ENCODE peak calls at places on chromosomes 3 and 15, in nine cellular contexts. One of them, this sample, is unnamed.

GRCh38 chr3:188266581-188267274 is 112.8 kb downstream of the LPP start:
- DNase-seq in GM10248: no peak
- DNase-seq in fibroblast of the aortic adventitia: peak; percentile 95
- DNase-seq in dorsolateral prefrontal cortex: no peak
- DNase-seq in choroid plexus epithelial cell: peak; percentile 93
- DNase-seq in adrenal gland: no peak
- DNase-seq in heart left ventricle: peak; percentile 34
- DNase-seq in nephron progenitor cell: no peak
- DNase-seq in Calu3: no peak
- DNase-seq in this sample: no peak

GRCh38 chr3:69740103-69741021 is 1.1 kb downstream of the MITF start:
- DNase-seq in choroid plexus epithelial cell: no peak
- DNase-seq in heart left ventricle: peak; percentile 40
- DNase-seq in fibroblast of the aortic adventitia: no peak
- DNase-seq in dorsolateral prefrontal cortex: peak; percentile 53
- DNase-seq in Calu3: peak; percentile 81
- DNase-seq in GM10248: peak; percentile 17
- DNase-seq in nephron progenitor cell: peak; percentile 50
- DNase-seq in adrenal gland: peak; percentile 45
- DNase-seq in this sample: peak; percentile 12

GRCh38 chr15:65110676-65111292 is 4.2 kb downstream of the UBAP1L start:
- DNase-seq in choroid plexus epithelial cell: peak; percentile 62
- DNase-seq in dorsolateral prefrontal cortex: no peak
- DNase-seq in fibroblast of the aortic adventitia: peak; percentile 71
- DNase-seq in heart left ventricle: no peak
- DNase-seq in GM10248: no peak
- DNase-seq in Calu3: no peak
- DNase-seq in adrenal gland: no peak
- DNase-seq in nephron progenitor cell: no peak
- DNase-seq in this sample: no peak

GRCh38 chr3:89107461-89108035 is at the start of gene EPHA3:
- DNase-seq in GM10248: peak; percentile 56
- DNase-seq in adrenal gland: peak; percentile 55
- DNase-seq in fibroblast of the aortic adventitia: peak; percentile 46
- DNase-seq in nephron progenitor cell: peak; percentile 84
- DNase-seq in heart left ventricle: peak; percentile 83
- DNase-seq in dorsolateral prefrontal cortex: peak; percentile 87
- DNase-seq in choroid plexus epithelial cell: peak; percentile 88
- DNase-seq in Calu3: peak; percentile 89
- DNase-seq in this sample: peak; percentile 56

GRCh38 chr3:141275973-141276372 is 44.3 kb downstream of the PXYLP1 start:
- DNase-seq in Calu3: no peak
- DNase-seq in nephron progenitor cell: no peak
- DNase-seq in dorsolateral prefrontal cortex: no peak
- DNase-seq in heart left ventricle: no peak
- DNase-seq in adrenal gland: no peak
- DNase-seq in fibroblast of the aortic adventitia: peak; percentile 16
- DNase-seq in GM10248: no peak
- DNase-seq in choroid plexus epithelial cell: peak; percentile 80
- DNase-seq in this sample: no peak

GRCh38 chr3:61601831-61602230 is 40.5 kb downstream of the PTPRG start:
- DNase-seq in Calu3: no peak
- DNase-seq in fibroblast of the aortic adventitia: peak; percentile 18
- DNase-seq in choroid plexus epithelial cell: no peak
- DNase-seq in nephron progenitor cell: no peak
- DNase-seq in dorsolateral prefrontal cortex: no peak
- DNase-seq in heart left ventricle: peak; percentile 61
- DNase-seq in adrenal gland: no peak
- DNase-seq in GM10248: no peak
- DNase-seq in this sample: no peak

GRCh38 chr15:61517776-61518175 is 288.7 kb upstream of the RORA start:
- DNase-seq in nephron progenitor cell: no peak
- DNase-seq in heart left ventricle: no peak
- DNase-seq in fibroblast of the aortic adventitia: no peak
- DNase-seq in dorsolateral prefrontal cortex: no peak
- DNase-seq in adrenal gland: no peak
- DNase-seq in Calu3: no peak
- DNase-seq in GM10248: no peak
- DNase-seq in choroid plexus epithelial cell: no peak
- DNase-seq in this sample: no peak

GRCh38 chr3:150495563-150496168 is 50.6 kb downstream of the SERP1 start:
- DNase-seq in choroid plexus epithelial cell: peak; percentile 75
- DNase-seq in fibroblast of the aortic adventitia: peak; percentile 79
- DNase-seq in Calu3: peak; percentile 49
- DNase-seq in adrenal gland: no peak
- DNase-seq in nephron progenitor cell: peak; percentile 14
- DNase-seq in GM10248: peak; percentile 53
- DNase-seq in dorsolateral prefrontal cortex: no peak
- DNase-seq in heart left ventricle: no peak
- DNase-seq in this sample: peak; percentile 50

GRCh38 chr3:107063351-107063750 is 313.9 kb upstream of the CCDC54 start:
- DNase-seq in choroid plexus epithelial cell: peak; percentile 37
- DNase-seq in Calu3: no peak
- DNase-seq in heart left ventricle: no peak
- DNase-seq in adrenal gland: no peak
- DNase-seq in dorsolateral prefrontal cortex: no peak
- DNase-seq in fibroblast of the aortic adventitia: peak; percentile 72
- DNase-seq in nephron progenitor cell: no peak
- DNase-seq in GM10248: no peak
- DNase-seq in this sample: no peak

GRCh38 chr15:56019060-56019793 is 25.8 kb upstream of the NEDD4 start:
- DNase-seq in choroid plexus epithelial cell: no peak
- DNase-seq in fibroblast of the aortic adventitia: no peak
- DNase-seq in GM10248: no peak
- DNase-seq in adrenal gland: no peak
- DNase-seq in nephron progenitor cell: no peak
- DNase-seq in Calu3: peak; percentile 55
- DNase-seq in dorsolateral prefrontal cortex: no peak
- DNase-seq in heart left ventricle: no peak
- DNase-seq in this sample: no peak

GRCh38 chr3:36631549-36631948 is 132.8 kb downstream of the DCLK3 start:
- DNase-seq in dorsolateral prefrontal cortex: no peak
- DNase-seq in adrenal gland: no peak
- DNase-seq in nephron progenitor cell: no peak
- DNase-seq in choroid plexus epithelial cell: no peak
- DNase-seq in GM10248: no peak
- DNase-seq in heart left ventricle: no peak
- DNase-seq in Calu3: no peak
- DNase-seq in fibroblast of the aortic adventitia: no peak
- DNase-seq in this sample: no peak

GRCh38 chr3:160707187-160707789 is 30.3 kb downstream of the ARL14 start:
- DNase-seq in nephron progenitor cell: peak; percentile 16
- DNase-seq in fibroblast of the aortic adventitia: peak; percentile 72
- DNase-seq in choroid plexus epithelial cell: peak; percentile 81
- DNase-seq in adrenal gland: peak; percentile 39
- DNase-seq in dorsolateral prefrontal cortex: no peak
- DNase-seq in GM10248: peak; percentile 21
- DNase-seq in heart left ventricle: no peak
- DNase-seq in Calu3: peak; percentile 58
- DNase-seq in this sample: peak; percentile 40

GRCh38 chr3:152941825-152942224 is 106.9 kb downstream of the P2RY1 start:
- DNase-seq in fibroblast of the aortic adventitia: no peak
- DNase-seq in adrenal gland: no peak
- DNase-seq in GM10248: no peak
- DNase-seq in dorsolateral prefrontal cortex: no peak
- DNase-seq in Calu3: no peak
- DNase-seq in choroid plexus epithelial cell: no peak
- DNase-seq in nephron progenitor cell: no peak
- DNase-seq in heart left ventricle: no peak
- DNase-seq in this sample: no peak

GRCh38 chr3:157329541-157329940 is 107.1 kb upstream of the PTX3 start:
- DNase-seq in Calu3: no peak
- DNase-seq in GM10248: no peak
- DNase-seq in nephron progenitor cell: no peak
- DNase-seq in heart left ventricle: no peak
- DNase-seq in choroid plexus epithelial cell: no peak
- DNase-seq in adrenal gland: no peak
- DNase-seq in fibroblast of the aortic adventitia: peak; percentile 47
- DNase-seq in dorsolateral prefrontal cortex: no peak
- DNase-seq in this sample: no peak

GRCh38 chr15:44568338-44568737 is 31.4 kb downstream of the EIF3J start:
- DNase-seq in adrenal gland: no peak
- DNase-seq in dorsolateral prefrontal cortex: no peak
- DNase-seq in Calu3: no peak
- DNase-seq in choroid plexus epithelial cell: no peak
- DNase-seq in fibroblast of the aortic adventitia: no peak
- DNase-seq in nephron progenitor cell: no peak
- DNase-seq in heart left ventricle: no peak
- DNase-seq in GM10248: no peak
- DNase-seq in this sample: no peak

GRCh38 chr3:100653731-100654309 is 44.4 kb downstream of the ADGRG7 start:
- DNase-seq in fibroblast of the aortic adventitia: no peak
- DNase-seq in dorsolateral prefrontal cortex: no peak
- DNase-seq in choroid plexus epithelial cell: no peak
- DNase-seq in GM10248: no peak
- DNase-seq in Calu3: no peak
- DNase-seq in heart left ventricle: no peak
- DNase-seq in adrenal gland: no peak
- DNase-seq in nephron progenitor cell: no peak
- DNase-seq in this sample: no peak

DNA sequence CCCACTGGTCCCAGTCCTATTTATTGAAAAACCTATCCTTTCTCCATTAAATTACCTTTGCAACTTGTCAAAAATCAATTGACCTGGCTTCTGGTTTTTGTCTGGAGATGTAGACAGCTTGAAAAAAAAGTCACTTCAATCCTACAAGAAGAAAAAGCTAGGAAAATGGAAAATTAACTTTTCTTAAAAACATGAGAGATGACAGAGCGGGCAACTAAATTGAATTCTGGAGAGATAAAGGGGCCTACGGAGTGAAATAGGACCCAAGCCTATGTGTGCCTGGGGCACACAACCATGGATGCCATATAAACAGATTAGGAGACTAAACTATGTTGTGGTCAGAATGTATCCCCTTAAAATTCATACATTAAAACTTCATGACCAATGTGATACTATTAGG is 363.3 kb upstream of the SLCO3A1 start:
- DNase-seq in GM10248: no peak
- DNase-seq in Calu3: no peak
- DNase-seq in choroid plexus epithelial cell: no peak
- DNase-seq in dorsolateral prefrontal cortex: no peak
- DNase-seq in adrenal gland: no peak
- DNase-seq in nephron progenitor cell: no peak
- DNase-seq in fibroblast of the aortic adventitia: no peak
- DNase-seq in heart left ventricle: no peak
- DNase-seq in this sample: no peak
- TF ChIP-seq CTCF in GM10248: no peak
- TF ChIP-seq CTCF in Calu3: no peak
- TF ChIP-seq CTCF in choroid plexus epithelial cell: no peak
- TF ChIP-seq CTCF in dorsolateral prefrontal cortex: no peak
- TF ChIP-seq CTCF in adrenal gland: no peak
- TF ChIP-seq CTCF in nephron progenitor cell: no peak
- TF ChIP-seq CTCF in fibroblast of the aortic adventitia: no peak
- TF ChIP-seq CTCF in heart left ventricle: no peak
- TF ChIP-seq CTCF in this sample: no peak

DNA sequence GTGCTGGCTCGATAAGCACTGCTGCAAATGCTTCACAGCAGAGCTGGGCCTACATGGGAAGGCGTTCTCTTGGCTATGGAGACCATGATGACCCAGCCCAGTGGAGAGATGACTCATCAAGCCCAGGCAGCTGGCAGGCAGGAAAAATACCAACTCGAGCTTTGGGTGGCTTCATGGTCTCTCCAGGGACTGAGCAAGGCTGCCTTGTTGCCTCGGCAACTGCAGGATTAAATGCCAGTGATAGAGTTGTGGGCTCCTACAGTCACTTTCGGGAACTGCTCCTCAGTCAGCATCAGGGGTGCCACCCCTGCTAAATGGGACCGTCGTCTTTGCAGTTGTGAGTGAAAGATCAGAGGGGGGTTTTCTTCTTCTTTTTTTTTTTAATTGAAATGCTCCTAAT is 54.6 kb upstream of the MYZAP start:
- DNase-seq in nephron progenitor cell: no peak
- DNase-seq in dorsolateral prefrontal cortex: peak; percentile 65
- DNase-seq in choroid plexus epithelial cell: peak; percentile 39
- DNase-seq in fibroblast of the aortic adventitia: peak; percentile 94
- DNase-seq in heart left ventricle: no peak
- DNase-seq in GM10248: no peak
- DNase-seq in Calu3: no peak
- DNase-seq in adrenal gland: peak; percentile 90
- DNase-seq in this sample: no peak
- TF ChIP-seq CTCF in nephron progenitor cell: no peak
- TF ChIP-seq CTCF in dorsolateral prefrontal cortex: no peak
- TF ChIP-seq CTCF in choroid plexus epithelial cell: no peak
- TF ChIP-seq CTCF in fibroblast of the aortic adventitia: peak; percentile 25
- TF ChIP-seq CTCF in heart left ventricle: no peak
- TF ChIP-seq CTCF in GM10248: no peak
- TF ChIP-seq CTCF in Calu3: no peak
- TF ChIP-seq CTCF in adrenal gland: no peak
- TF ChIP-seq CTCF in this sample: no peak

GRCh38 chr3:102530443-102531195 is 95.8 kb downstream of the ZPLD1 start:
- DNase-seq in nephron progenitor cell: no peak
- DNase-seq in GM10248: no peak
- DNase-seq in heart left ventricle: no peak
- DNase-seq in fibroblast of the aortic adventitia: no peak
- DNase-seq in choroid plexus epithelial cell: peak; percentile 50
- DNase-seq in dorsolateral prefrontal cortex: no peak
- DNase-seq in Calu3: no peak
- DNase-seq in adrenal gland: no peak
- DNase-seq in this sample: no peak

GRCh38 chr3:102528727-102529126 is 93.9 kb downstream of the ZPLD1 start:
- DNase-seq in fibroblast of the aortic adventitia: no peak
- DNase-seq in adrenal gland: no peak
- DNase-seq in dorsolateral prefrontal cortex: no peak
- DNase-seq in heart left ventricle: no peak
- DNase-seq in nephron progenitor cell: no peak
- DNase-seq in Calu3: no peak
- DNase-seq in choroid plexus epithelial cell: no peak
- DNase-seq in GM10248: no peak
- DNase-seq in this sample: no peak

GRCh38 chr3:102526865-102527264 is 92.0 kb downstream of the ZPLD1 start:
- DNase-seq in fibroblast of the aortic adventitia: no peak
- DNase-seq in GM10248: no peak
- DNase-seq in choroid plexus epithelial cell: no peak
- DNase-seq in dorsolateral prefrontal cortex: no peak
- DNase-seq in Calu3: no peak
- DNase-seq in heart left ventricle: no peak
- DNase-seq in nephron progenitor cell: no peak
- DNase-seq in adrenal gland: no peak
- DNase-seq in this sample: no peak

GRCh38 chr3:102531686-102532085 is 96.9 kb downstream of the ZPLD1 start:
- DNase-seq in adrenal gland: no peak
- DNase-seq in fibroblast of the aortic adventitia: no peak
- DNase-seq in nephron progenitor cell: no peak
- DNase-seq in dorsolateral prefrontal cortex: no peak
- DNase-seq in heart left ventricle: no peak
- DNase-seq in Calu3: no peak
- DNase-seq in choroid plexus epithelial cell: no peak
- DNase-seq in GM10248: no peak
- DNase-seq in this sample: no peak

GRCh38 chr3:102529452-102529851 is 94.6 kb downstream of the ZPLD1 start:
- DNase-seq in fibroblast of the aortic adventitia: peak; percentile 26
- DNase-seq in adrenal gland: no peak
- DNase-seq in GM10248: no peak
- DNase-seq in heart left ventricle: no peak
- DNase-seq in choroid plexus epithelial cell: peak; percentile 58
- DNase-seq in dorsolateral prefrontal cortex: no peak
- DNase-seq in Calu3: peak; percentile 28
- DNase-seq in nephron progenitor cell: peak; percentile 7
- DNase-seq in this sample: no peak
- TF ChIP-seq CTCF in fibroblast of the aortic adventitia: peak; percentile 48
- TF ChIP-seq CTCF in adrenal gland: no peak
- TF ChIP-seq CTCF in GM10248: no peak
- TF ChIP-seq CTCF in heart left ventricle: no peak
- TF ChIP-seq CTCF in choroid plexus epithelial cell: peak; percentile 75
- TF ChIP-seq CTCF in dorsolateral prefrontal cortex: no peak
- TF ChIP-seq CTCF in Calu3: peak; percentile 41
- TF ChIP-seq CTCF in nephron progenitor cell: peak; percentile 10
- TF ChIP-seq CTCF in this sample: no peak

GRCh38 chr3:84963137-84963536 is 4.3 kb downstream of the CADM2 start:
- DNase-seq in GM10248: no peak
- DNase-seq in choroid plexus epithelial cell: no peak
- DNase-seq in heart left ventricle: no peak
- DNase-seq in adrenal gland: no peak
- DNase-seq in fibroblast of the aortic adventitia: no peak
- DNase-seq in dorsolateral prefrontal cortex: no peak
- DNase-seq in Calu3: no peak
- DNase-seq in nephron progenitor cell: no peak
- DNase-seq in this sample: no peak
- TF ChIP-seq CTCF in GM10248: no peak
- TF ChIP-seq CTCF in choroid plexus epithelial cell: no peak
- TF ChIP-seq CTCF in heart left ventricle: no peak
- TF ChIP-seq CTCF in adrenal gland: no peak
- TF ChIP-seq CTCF in fibroblast of the aortic adventitia: no peak
- TF ChIP-seq CTCF in dorsolateral prefrontal cortex: no peak
- TF ChIP-seq CTCF in Calu3: no peak
- TF ChIP-seq CTCF in nephron progenitor cell: no peak
- TF ChIP-seq CTCF in this sample: no peak

This sample was measured in GM13977.